ENCODE peak calls at places on chromosomes 11 and 22, in eight cellular contexts. S is glutamatergic neuron; P is PC-9; W is naive thymus-derived CD4-positive, alpha-beta T cell; D is COR-L47; K is A549; O is T-cell; E is NCI-H510A treated with DMSO at 0.1 percent for 48 hours. I is an unnamed sample.

GRCh38 chr11:3134651-3135490 is 30.2 kb downstream of the OSBPL5 start:
- DNase-seq in S (peak), P (no peak), W (no peak), D (no peak), K (no peak), O (no peak), E (no peak), I (no peak)

GRCh38 chr11:127074151-127074761 is 73.7 kb upstream of the KIRREL3 start:
- DNase-seq in S (peak), P (peak), W (no peak), D (peak), K (peak), O (no peak), E (peak), I (no peak)

GRCh38 chr11:12159351-12160099 is 49.1 kb downstream of the MICAL2 start:
- DNase-seq in S (no peak), P (no peak), W (no peak), D (no peak), K (peak), O (no peak), E (no peak), I (no peak)

GRCh38 chr11:75667268-75667830 is 1.5 kb downstream of the MAP6 start:
- DNase-seq in S (peak), P (peak), W (no peak), D (peak), K (peak), O (no peak), E (peak), I (peak)

GRCh38 chr11:109914809-109915653 is 178.2 kb upstream of the ZC3H12C start:
- DNase-seq in S (no peak), P (peak), W (no peak), D (no peak), K (no peak), O (no peak), E (peak), I (no peak)

GRCh38 chr11:8679006-8679405 is 3.5 kb downstream of the TRIM66 start:
- DNase-seq in S (no peak), P (no peak), W (no peak), D (no peak), K (no peak), O (no peak), E (no peak), I (no peak)

GRCh38 chr11:101103431-101103830 is 26.2 kb downstream of the PGR start:
- DNase-seq in S (no peak), P (no peak), W (no peak), D (no peak), K (no peak), O (no peak), E (no peak), I (no peak)

GRCh38 chr11:22477312-22477711 is 139.1 kb downstream of the SLC17A6 start:
- DNase-seq in S (no peak), P (no peak), W (no peak), D (no peak), K (no peak), O (no peak), E (no peak), I (no peak)

GRCh38 chr22:46088541-46089311 is 61.6 kb upstream of the PPARA start:
- DNase-seq in S (no peak), P (no peak), W (no peak), D (no peak), K (no peak), O (no peak), E (no peak), I (no peak)

GRCh38 chr22:35894937-35895708 is 133.5 kb downstream of the RBFOX2 start:
- DNase-seq in S (no peak), P (peak), W (no peak), D (no peak), K (peak), O (no peak), E (peak), I (no peak)

GRCh38 chr11:76209956-76210885 is 3.9 kb upstream of the WNT11 start:
- DNase-seq in S (peak), P (peak), W (peak), D (peak), K (peak), O (no peak), E (peak), I (peak)

GRCh38 chr22:23673826-23674690 is 16.8 kb upstream of the RGL4 start:
- DNase-seq in S (no peak), P (no peak), W (no peak), D (no peak), K (no peak), O (no peak), E (no peak), I (no peak)

GRCh38 chr11:68574308-68574707 is 110.0 kb upstream of the GAL start:
- DNase-seq in S (no peak), P (no peak), W (no peak), D (no peak), K (no peak), O (no peak), E (no peak), I (peak)

GRCh38 chr11:97722721-97723120 is 1298.0 kb upstream of the CNTN5 start:
- DNase-seq in S (no peak), P (no peak), W (no peak), D (no peak), K (no peak), O (no peak), E (no peak), I (no peak)

GRCh38 chr11:28400236-28401100 is 292.3 kb downstream of the METTL15 start:
- DNase-seq in S (no peak), P (no peak), W (no peak), D (no peak), K (peak), O (no peak), E (no peak), I (no peak)

GRCh38 chr11:11584446-11584810 is 37.4 kb downstream of the GALNT18 start:
- DNase-seq in S (no peak), P (no peak), W (no peak), D (no peak), K (peak), O (no peak), E (no peak), I (peak)

GRCh38 chr11:35584321-35584720 is 33.9 kb upstream of the FJX1 start:
- DNase-seq in S (no peak), P (no peak), W (no peak), D (no peak), K (no peak), O (no peak), E (no peak), I (no peak)

GRCh38 chr22:29707471-29707870 is 12.3 kb upstream of the CABP7 start:
- DNase-seq in S (no peak), P (no peak), W (no peak), D (no peak), K (no peak), O (no peak), E (no peak), I (no peak)